ENCODE peak calls at places on chromosomes 1 and 21, in seven cellular contexts. I, G, B, V, X, U and Z are unnamed samples. For H3K36me3, the result is how much of the 10 kb centered on the place peaks cover.

GRCh38 chr21:23401278-23401677 is 2206.0 kb downstream of the MRPL39 start:
- DNase-seq in I (no peak), G (no peak), B (peak), V (no peak), X (no peak), U (no peak), Z (no peak)

GRCh38 chr1:232398823-232399222 is 231.1 kb downstream of the SIPA1L2 start:
- DNase-seq in I (no peak), G (no peak), B (no peak), V (no peak), X (no peak), U (no peak), Z (no peak)

GRCh38 chr21:41580758-41581554 is 73.0 kb upstream of the TMPRSS2 start:
- DNase-seq in I (no peak), G (peak), B (peak), V (no peak), X (no peak), U (no peak), Z (peak)

GRCh38 chr1:212595229-212595628 is 13.3 kb upstream of the ATF3 start:
- DNase-seq in I (no peak), G (no peak), B (no peak), V (no peak), X (no peak), U (no peak), Z (peak)

GRCh38 chr1:237005674-237006073 is 1.4 kb upstream of the MT1HL1 start:
- DNase-seq in I (no peak), G (no peak), B (no peak), V (no peak), X (no peak), U (no peak), Z (no peak)

GRCh38 chr1:46342084-46342656 is 1.6 kb downstream of the NSUN4 start:
- DNase-seq in I (peak), G (peak), B (peak), V (no peak), X (peak), U (no peak), Z (peak)

GRCh38 chr1:119506941-119507340 is at the start of gene HSD3B1:
- DNase-seq in I (no peak), G (no peak), B (no peak), V (no peak), X (no peak), U (no peak), Z (no peak)

GRCh38 chr1:32195972-32196823 is 4.2 kb upstream of the CCDC28B start:
- DNase-seq in I (no peak), G (no peak), B (no peak), V (peak), X (peak), U (no peak), Z (no peak)

GRCh38 chr1:153364181-153364580 is 6.5 kb downstream of the S100A9 start:
- DNase-seq in I (no peak), G (peak), B (no peak), V (no peak), X (no peak), U (no peak), Z (no peak)

GRCh38 chr1:247297263-247298123 is 34.2 kb downstream of the ZNF496 start:
- DNase-seq in I (peak), G (no peak), B (no peak), V (no peak), X (no peak), U (peak), Z (peak)

GRCh38 chr1:161131721-161132409 is 602 bp downstream of the DEDD start:
- DNase-seq in I (no peak), G (peak), B (peak), V (no peak), X (peak), U (no peak), Z (no peak)

GRCh38 chr1:44660176-44660575 is 14.1 kb downstream of the TMEM53 start:
- DNase-seq in I (no peak), G (no peak), B (no peak), V (no peak), X (peak), U (no peak), Z (peak)

GRCh38 chr1:7576946-7577657 is 194.0 kb upstream of the VAMP3 start:
- DNase-seq in I (peak), G (no peak), B (peak), V (no peak), X (peak), U (peak), Z (peak)

GRCh38 chr1:166151804-166152203 is 15.0 kb downstream of the FAM78B start:
- DNase-seq in I (no peak), G (no peak), B (no peak), V (no peak), X (no peak), U (no peak), Z (no peak)

GRCh38 chr1:114671011-114671938 is 1.4 kb upstream of the DENND2C start:
- DNase-seq in I (no peak), G (peak), B (no peak), V (peak), X (peak), U (no peak), Z (no peak)

GRCh38 chr1:51157411-51157810 is 55.4 kb downstream of the C1orf185 start:
- DNase-seq in I (no peak), G (no peak), B (no peak), V (no peak), X (no peak), U (no peak), Z (no peak)

GRCh38 chr1:186531561-186532165 is 70.7 kb upstream of the PDC start:
- DNase-seq in I (no peak), G (peak), B (no peak), V (no peak), X (no peak), U (no peak), Z (no peak)

GRCh38 chr1:119007672-119008482 is 19.7 kb upstream of the TBX15 start:
- DNase-seq in I (peak), G (no peak), B (peak), V (no peak), X (no peak), U (no peak), Z (peak)

GRCh38 chr21:44019568-44019958 is 7.5 kb downstream of the TRAPPC10 start:
- DNase-seq in I (no peak), G (no peak), B (no peak), V (no peak), X (no peak), U (no peak), Z (no peak)

GRCh38 chr1:248850124-248850523 is 8.8 kb downstream of the ZNF692 start:
- DNase-seq in I (peak), G (no peak), B (no peak), V (no peak), X (no peak), U (peak), Z (no peak)

GRCh38 chr1:6448749-6449631 is 17.0 kb downstream of the TNFRSF25 start:
- DNase-seq in I (peak), G (no peak), B (peak), V (no peak), X (no peak), U (no peak), Z (peak)

GRCh38 chr21:26388731-26389231 is 184.3 kb downstream of the CYYR1 start:
- DNase-seq in I (no peak), G (peak), B (no peak), V (no peak), X (peak), U (no peak), Z (no peak)

GRCh38 chr1:45569962-45570581 is 13.8 kb upstream of the NASP start:
- DNase-seq in I (peak), G (peak), B (peak), V (peak), X (peak), U (peak), Z (peak)

GRCh38 chr1:77438239-77438913 is 156.6 kb downstream of the AK5 start:
- DNase-seq in I (no peak), G (no peak), B (no peak), V (no peak), X (peak), U (no peak), Z (no peak)

GRCh38 chr1:57307382-57307781 is 116.5 kb downstream of the DAB1 start:
- DNase-seq in I (peak), G (peak), B (no peak), V (peak), X (no peak), U (no peak), Z (peak)

GRCh38 chr1:20380616-20381035 is 90.0 kb downstream of the VWA5B1 start:
- DNase-seq in I (no peak), G (peak), B (no peak), V (no peak), X (peak), U (no peak), Z (no peak)

GRCh38 chr1:63575340-63575826 is 17.8 kb upstream of the PGM1 start:
- DNase-seq in I (peak), G (peak), B (no peak), V (peak), X (peak), U (no peak), Z (no peak)

GRCh38 chr1:39902121-39902807 is 547 bp upstream of the MYCL start:
- DNase-seq in I (peak), G (no peak), B (no peak), V (peak), X (no peak), U (peak), Z (peak)

GRCh38 chr1:160064164-160064563 is 5.8 kb downstream of the KCNJ10 start:
- DNase-seq in I (no peak), G (no peak), B (no peak), V (no peak), X (no peak), U (no peak), Z (no peak)

GRCh38 chr1:117106478-117106877 is 15.1 kb downstream of the TRIM45 start:
- DNase-seq in I (no peak), G (peak), B (no peak), V (no peak), X (no peak), U (no peak), Z (no peak)

GRCh38 chr1:151401125-151401788 is 1.9 kb downstream of the PSMB4 start:
- DNase-seq in I (no peak), G (peak), B (no peak), V (no peak), X (no peak), U (no peak), Z (no peak)

GRCh38 chr1:151399890-151400235 is 490 bp downstream of the PSMB4 start:
- DNase-seq in I (peak), G (peak), B (peak), V (no peak), X (peak), U (no peak), Z (no peak)

GRCh38 chr1:151402764-151403163 is 3.4 kb downstream of the PSMB4 start:
- DNase-seq in I (no peak), G (no peak), B (no peak), V (no peak), X (no peak), U (no peak), Z (no peak)

GRCh38 chr1:151403612-151404011 is 4.2 kb downstream of the PSMB4 start:
- DNase-seq in I (no peak), G (no peak), B (no peak), V (no peak), X (no peak), U (no peak), Z (no peak)

GRCh38 chr1:151401860-151402259 is 2.5 kb downstream of the PSMB4 start:
- DNase-seq in I (no peak), G (no peak), B (no peak), V (no peak), X (no peak), U (no peak), Z (no peak)
- H3K36me3 ChIP-seq in I (half or more), G (under half), B (under half), V (under half), X (under half), U (under half), Z (under half)

DNA sequence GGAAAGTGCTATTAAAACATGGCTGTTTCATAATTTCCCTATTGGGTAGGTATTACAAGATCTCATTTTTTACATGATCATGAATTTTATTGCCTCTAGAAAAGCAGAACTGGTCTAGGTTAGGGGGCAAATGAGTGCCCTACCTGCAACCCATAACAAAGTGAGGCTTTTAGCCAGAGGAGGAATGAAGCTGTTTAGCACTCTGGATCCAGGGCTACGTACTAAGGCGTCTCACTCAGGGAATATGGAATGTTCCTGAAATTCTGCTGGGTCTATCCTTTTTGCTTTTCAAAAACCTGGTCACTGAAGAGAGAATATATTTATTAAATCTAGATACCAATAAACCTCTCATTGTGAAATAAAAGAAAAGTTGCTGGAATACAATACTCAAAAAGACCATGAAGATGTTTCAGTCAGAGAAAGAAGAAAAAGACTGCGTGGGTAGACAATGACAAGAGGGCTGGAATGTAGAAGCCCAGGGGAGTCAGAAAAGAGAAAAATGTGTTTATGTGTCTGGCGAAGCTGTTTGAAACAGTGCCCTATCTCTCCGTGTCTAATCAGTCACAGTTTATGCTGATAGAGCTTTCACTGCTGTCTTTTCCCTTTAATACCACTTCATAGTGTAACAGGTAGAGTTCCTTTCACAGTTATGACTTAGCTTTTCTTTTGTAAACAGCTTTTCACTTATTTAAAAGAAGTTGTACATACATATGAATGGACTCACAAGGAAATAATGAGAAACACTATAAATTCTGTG is 25.0 kb upstream of the SYDE2 start:
- DNase-seq in I (no peak), G (no peak), B (no peak), V (no peak), X (no peak), U (no peak), Z (no peak)
- H3K4me3 ChIP-seq in I (no peak), G (no peak), B (no peak), V (no peak), X (no peak), U (no peak), Z (no peak)

GRCh38 chr1:179921472-179921871 is 33.1 kb upstream of the CEP350 start:
- DNase-seq in I (no peak), G (no peak), B (peak), V (no peak), X (no peak), U (no peak), Z (peak)

GRCh38 chr1:179921981-179922380 is 32.6 kb upstream of the CEP350 start:
- DNase-seq in I (no peak), G (no peak), B (peak), V (no peak), X (no peak), U (no peak), Z (no peak)

GRCh38 chr1:179923044-179923443 is 31.6 kb upstream of the CEP350 start:
- DNase-seq in I (no peak), G (no peak), B (no peak), V (no peak), X (no peak), U (no peak), Z (no peak)

DNA sequence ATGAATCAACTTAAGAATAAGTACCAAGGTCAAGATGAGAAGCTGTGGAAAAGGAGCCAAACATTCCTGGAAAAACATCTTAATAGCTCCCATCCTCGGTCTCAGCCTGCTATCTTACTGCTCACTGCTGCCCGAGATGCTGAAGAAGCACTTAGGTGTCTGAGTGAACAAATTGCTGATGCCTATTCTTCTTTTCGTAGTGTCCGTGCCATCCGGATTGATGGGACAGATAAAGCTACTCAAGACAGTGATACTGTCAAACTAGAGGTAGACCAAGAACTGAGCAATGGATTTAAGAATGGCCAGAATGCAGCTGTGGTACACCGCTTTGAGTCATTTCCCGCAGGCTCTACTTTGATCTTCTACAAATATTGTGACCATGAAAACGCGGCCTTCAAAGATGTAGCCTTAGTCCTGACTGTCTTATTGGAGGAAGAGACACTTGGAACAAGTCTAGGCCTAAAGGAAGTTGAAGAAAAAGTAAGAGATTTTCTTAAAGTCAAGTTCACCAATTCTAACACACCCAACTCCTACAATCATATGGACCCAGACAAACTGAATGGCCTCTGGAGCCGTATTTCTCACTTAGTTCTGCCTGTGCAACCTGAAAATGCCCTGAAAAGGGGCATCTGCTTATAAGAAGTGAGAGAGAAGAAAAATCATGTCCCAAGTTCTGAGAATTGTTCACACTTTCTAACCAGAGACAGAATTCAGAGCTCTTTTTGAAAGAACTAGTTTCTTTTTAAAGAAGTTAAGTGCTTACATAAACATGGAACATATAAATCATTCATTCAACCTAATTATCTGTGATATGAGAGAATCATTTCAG is 35.7 kb downstream of the TOR1AIP1 start:
- DNase-seq in I (no peak), G (no peak), B (no peak), V (no peak), X (no peak), U (no peak), Z (no peak)
- H3K36me3 ChIP-seq in I (half or more), G (under half), B (under half), V (under half), X (under half), U (half or more), Z (under half)

GRCh38 chr1:23694371-23694770 is 2.8 kb downstream of the RPL11 start:
- DNase-seq in I (no peak), G (no peak), B (no peak), V (no peak), X (no peak), U (no peak), Z (no peak)
- H3K4me3 ChIP-seq in I (peak), G (no peak), B (no peak), V (no peak), X (peak), U (no peak), Z (no peak)